ENCODE peak calls at places on chromosome 3, in seven cellular contexts. N, U, B, K, Y, A and C are unnamed samples.

GRCh38 chr3:149376728-149377407 is 581 bp downstream of the TM4SF1 start:
- DNase-seq in N (no peak), U (no peak), B (no peak), K (no peak), Y (no peak), A (no peak), C (no peak)

GRCh38 chr3:105829879-105830622 is 38.8 kb downstream of the CBLB start:
- DNase-seq in N (no peak), U (no peak), B (no peak), K (no peak), Y (no peak), A (no peak), C (no peak)

GRCh38 chr3:138479355-138479964 is 45.0 kb downstream of the ESYT3 start:
- DNase-seq in N (peak; percentile 40), U (no peak), B (no peak), K (peak; percentile 72), Y (no peak), A (no peak), C (no peak)

GRCh38 chr3:113829576-113830354 is 8.8 kb upstream of the GRAMD1C start:
- DNase-seq in N (no peak), U (no peak), B (no peak), K (no peak), Y (no peak), A (no peak), C (no peak)

GRCh38 chr3:71955549-71956373 is 170.8 kb upstream of the PROK2 start:
- DNase-seq in N (peak; percentile 69), U (peak; percentile 76), B (peak; percentile 49), K (peak; percentile 87), Y (peak; percentile 62), A (peak; percentile 73), C (peak; percentile 93)

GRCh38 chr3:149581681-149582349 is 76.0 kb downstream of the WWTR1 start:
- DNase-seq in N (peak; percentile 87), U (peak; percentile 61), B (no peak), K (peak; percentile 25), Y (no peak), A (no peak), C (no peak)

GRCh38 chr3:51389423-51390183 is 1.5 kb upstream of the RBM15B start:
- DNase-seq in N (peak; percentile 34), U (peak; percentile 49), B (peak; percentile 66), K (peak; percentile 68), Y (peak; percentile 65), A (peak; percentile 61), C (no peak)

GRCh38 chr3:24680214-24680967 is 185.7 kb upstream of the THRB start:
- DNase-seq in N (peak; percentile 51), U (peak; percentile 61), B (peak; percentile 48), K (peak; percentile 84), Y (peak; percentile 73), A (peak; percentile 76), C (no peak)

GRCh38 chr3:171715155-171715554 is 95.1 kb downstream of the PLD1 start:
- DNase-seq in N (no peak), U (no peak), B (no peak), K (no peak), Y (no peak), A (no peak), C (no peak)

GRCh38 chr3:10581251-10581650 is 75.9 kb upstream of the ATP2B2 start:
- DNase-seq in N (no peak), U (no peak), B (no peak), K (no peak), Y (no peak), A (no peak), C (no peak)

GRCh38 chr3:136114421-136114820 is 81.7 kb downstream of the MSL2 start:
- DNase-seq in N (peak; percentile 62), U (peak; percentile 45), B (no peak), K (no peak), Y (no peak), A (no peak), C (no peak)

GRCh38 chr3:55873523-55874254 is 386.6 kb upstream of the WNT5A start:
- DNase-seq in N (peak; percentile 54), U (no peak), B (no peak), K (no peak), Y (no peak), A (no peak), C (peak; percentile 64)

GRCh38 chr3:121592856-121593702 is at the start of gene FBXO40:
- DNase-seq in N (no peak), U (no peak), B (no peak), K (peak; percentile 72), Y (no peak), A (no peak), C (no peak)

GRCh38 chr3:152621006-152621868 is 213.7 kb upstream of the P2RY1 start:
- DNase-seq in N (no peak), U (no peak), B (no peak), K (no peak), Y (no peak), A (no peak), C (no peak)

GRCh38 chr3:16334909-16335308 is 69.9 kb downstream of the OXNAD1 start:
- DNase-seq in N (no peak), U (no peak), B (no peak), K (no peak), Y (no peak), A (no peak), C (no peak)

GRCh38 chr3:60609446-60609845 is 641.8 kb downstream of the FHIT start:
- DNase-seq in N (peak; percentile 61), U (no peak), B (no peak), K (no peak), Y (no peak), A (no peak), C (no peak)

GRCh38 chr3:115676336-115676735 is 53.0 kb downstream of the GAP43 start:
- DNase-seq in N (no peak), U (no peak), B (no peak), K (no peak), Y (no peak), A (no peak), C (no peak)

GRCh38 chr3:151787626-151788025 is 26.3 kb upstream of the AADAC start:
- DNase-seq in N (no peak), U (no peak), B (no peak), K (no peak), Y (no peak), A (no peak), C (no peak)

GRCh38 chr3:69339766-69340165 is 46.1 kb downstream of the FRMD4B start:
- DNase-seq in N (no peak), U (peak; percentile 34), B (no peak), K (no peak), Y (no peak), A (no peak), C (no peak)

GRCh38 chr3:152076148-152076547 is 192.6 kb upstream of the MBNL1 start:
- DNase-seq in N (no peak), U (no peak), B (no peak), K (no peak), Y (no peak), A (no peak), C (no peak)

GRCh38 chr3:167406876-167407492 is 26.9 kb upstream of the ZBBX start:
- DNase-seq in N (peak; percentile 61), U (peak; percentile 38), B (peak; percentile 43), K (peak; percentile 82), Y (no peak), A (no peak), C (no peak)
- TF ChIP-seq CTCF in N (peak; percentile 57), U (no peak), B (peak; percentile 74), K (peak; percentile 42), Y (peak; percentile 33), A (no peak), C (peak; percentile 34)

GRCh38 chr3:63960048-63960711 is 48.0 kb upstream of the SCAANT1 start:
- DNase-seq in N (peak; percentile 62), U (no peak), B (peak; percentile 54), K (no peak), Y (no peak), A (peak; percentile 32), C (no peak)
- H3K4me3 ChIP-seq in N (peak overlapping the region; percentile 26), U (no peak overlapping the region), B (peak overlapping the region; percentile 22), K (no peak overlapping the region), Y (no peak overlapping the region), A (no peak overlapping the region), C (peak overlapping the region; percentile 40)

GRCh38 chr3:144772372-144772771 is 800.7 kb downstream of the DIPK2A start:
- DNase-seq in N (no peak), U (no peak), B (no peak), K (no peak), Y (no peak), A (no peak), C (no peak)

GRCh38 chr3:144770291-144770690 is 798.7 kb downstream of the DIPK2A start:
- DNase-seq in N (no peak), U (no peak), B (no peak), K (no peak), Y (no peak), A (no peak), C (no peak)

GRCh38 chr3:144771401-144771870 is 799.8 kb downstream of the DIPK2A start:
- DNase-seq in N (peak; percentile 46), U (no peak), B (no peak), K (no peak), Y (no peak), A (no peak), C (no peak)

GRCh38 chr3:144773344-144773743 is 801.7 kb downstream of the DIPK2A start:
- DNase-seq in N (no peak), U (no peak), B (no peak), K (no peak), Y (no peak), A (no peak), C (no peak)

GRCh38 chr3:144770813-144771400 is 799.3 kb downstream of the DIPK2A start:
- DNase-seq in N (peak; percentile 49), U (no peak), B (no peak), K (peak; percentile 51), Y (no peak), A (no peak), C (no peak)
- TF ChIP-seq CTCF in N (peak; percentile 40), U (no peak), B (peak; percentile 55), K (peak; percentile 42), Y (no peak), A (no peak), C (peak; percentile 20)

GRCh38 chr3:129686941-129687340 is 80.5 kb upstream of the PLXND1 start:
- DNase-seq in N (no peak), U (no peak), B (no peak), K (no peak), Y (no peak), A (no peak), C (no peak)

GRCh38 chr3:129690406-129690805 is 83.9 kb upstream of the PLXND1 start:
- DNase-seq in N (peak; percentile 50), U (peak; percentile 52), B (peak; percentile 54), K (peak; percentile 48), Y (no peak), A (no peak), C (no peak)

GRCh38 chr3:129689036-129689435 is 82.6 kb upstream of the PLXND1 start:
- DNase-seq in N (no peak), U (no peak), B (no peak), K (no peak), Y (no peak), A (no peak), C (no peak)

GRCh38 chr3:129687586-129688125 is 81.2 kb upstream of the PLXND1 start:
- DNase-seq in N (no peak), U (no peak), B (no peak), K (no peak), Y (no peak), A (no peak), C (no peak)

DNA sequence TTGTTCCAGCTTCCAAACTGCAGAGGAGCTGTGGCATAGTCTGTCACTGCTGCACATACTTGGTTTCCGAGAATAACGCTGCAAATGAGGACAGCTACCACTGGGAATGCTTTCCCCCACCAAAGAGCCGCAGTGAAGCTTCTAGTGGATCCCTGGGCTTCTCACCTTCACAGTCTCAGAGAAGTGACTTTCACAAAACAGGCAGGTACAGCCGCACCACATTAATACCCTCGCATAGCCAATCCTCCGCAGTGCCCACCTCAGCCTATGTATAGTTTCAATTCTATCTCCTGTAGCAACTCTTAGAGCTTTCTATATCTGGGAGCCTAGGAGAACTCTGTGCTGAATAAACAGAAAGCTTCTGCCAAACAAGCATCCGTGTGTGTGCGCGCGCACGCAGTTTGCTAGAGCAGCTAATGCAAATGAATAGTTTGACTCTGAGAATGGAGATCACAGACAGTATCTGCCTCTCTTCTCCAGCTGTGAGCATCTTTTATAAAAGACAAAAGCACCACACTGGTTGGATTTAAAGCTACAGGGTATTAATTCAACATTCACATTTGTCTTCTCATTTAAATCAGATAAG is 81.9 kb upstream of the PLXND1 start:
- DNase-seq in N (peak; percentile 60), U (no peak), B (no peak), K (peak; percentile 65), Y (no peak), A (peak; percentile 49), C (peak; percentile 93)
- H3K4me3 ChIP-seq in N (peak overlapping the region; percentile 39), U (no peak overlapping the region), B (no peak overlapping the region), K (peak overlapping the region; percentile 11), Y (no peak overlapping the region), A (no peak overlapping the region), C (peak overlapping the region; percentile 45)